ENCODE peak calls at places on chromosomes 12 and 14, in six cellular contexts. F is HepG2, Z is GM12891, G is K562, Q is H1, S is GM12878. L is an unnamed sample.

GRCh38 chr12:22788913-22789312 is 163.9 kb downstream of the ETNK1 start:
- DNase-seq in F (no peak), Z (no peak), G (no peak), Q (no peak), S (no peak), L (no peak)

GRCh38 chr12:54991161-54991991 is 6.8 kb upstream of the TESPA1 start:
- DNase-seq in F (no peak), Z (no peak), G (no peak), Q (no peak), S (peak; percentile 56), L (no peak)

GRCh38 chr12:95390192-95390591 is 83.8 kb upstream of the METAP2 start:
- DNase-seq in F (no peak), Z (no peak), G (no peak), Q (no peak), S (peak; percentile 19), L (no peak)

GRCh38 chr12:52691076-52691764 is 11.0 kb upstream of the KRT1 start:
- DNase-seq in F (no peak), Z (no peak), G (no peak), Q (peak; percentile 68), S (no peak), L (no peak)

GRCh38 chr14:86865934-86866333 is 1127.0 kb downstream of the GALC start:
- DNase-seq in F (no peak), Z (no peak), G (no peak), Q (no peak), S (no peak), L (no peak)

GRCh38 chr14:103074699-103075341 is 9.2 kb upstream of the LBHD2 start:
- DNase-seq in F (peak; percentile 70), Z (no peak), G (peak; percentile 62), Q (no peak), S (no peak), L (no peak)

GRCh38 chr14:90368946-90369721 is 27.7 kb upstream of the CALM1 start:
- DNase-seq in F (peak; percentile 73), Z (no peak), G (no peak), Q (no peak), S (no peak), L (no peak)

GRCh38 chr12:130160711-130161231 is 1.5 kb upstream of the FZD10 start:
- DNase-seq in F (no peak), Z (no peak), G (no peak), Q (no peak), S (no peak), L (no peak)

GRCh38 chr12:53749986-53750811 is 1.6 kb downstream of the CISTR start:
- DNase-seq in F (no peak), Z (no peak), G (no peak), Q (no peak), S (no peak), L (no peak)

GRCh38 chr12:120956579-120957360 is 21.6 kb upstream of the HNF1A start:
- DNase-seq in F (no peak), Z (no peak), G (no peak), Q (no peak), S (no peak), L (no peak)

GRCh38 chr12:1598757-1599156 is 4.4 kb upstream of the FBXL14 start:
- DNase-seq in F (no peak), Z (no peak), G (no peak), Q (no peak), S (no peak), L (no peak)

DNA sequence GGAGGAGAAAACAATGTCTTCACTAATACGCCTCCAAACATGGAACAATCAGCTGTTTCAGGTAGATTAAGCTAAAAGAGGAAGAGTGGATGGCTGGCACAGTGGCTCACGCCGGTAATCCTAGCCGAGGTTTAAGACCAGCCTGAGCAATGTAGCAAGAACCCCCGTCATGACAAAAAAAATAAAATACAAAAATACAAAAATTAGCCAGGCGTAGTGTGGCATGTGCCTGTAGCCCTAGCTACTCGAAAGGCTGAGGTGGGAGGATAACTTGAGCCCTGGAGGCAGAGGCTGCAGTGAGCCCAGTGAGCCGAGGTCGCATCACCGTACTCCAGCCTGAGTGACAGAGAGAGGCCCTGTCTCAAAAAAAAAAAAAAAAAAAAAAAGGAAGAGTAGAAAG is 1.2 kb upstream of the MED13L start:
- DNase-seq in F (no peak), Z (no peak), G (no peak), Q (no peak), S (no peak), L (no peak)
- TF ChIP-seq TAF1 in F (no peak), Z (no peak), G (no peak), Q (no peak), S (no peak), L (no peak)

GRCh38 chr12:108610856-108611605 is 13.1 kb upstream of the TMEM119 start:
- DNase-seq in F (no peak), Z (no peak), G (no peak), Q (no peak), S (no peak), L (no peak)
- TF ChIP-seq POLR2A in F (no peak), Z (no peak), G (no peak), Q (no peak), S (no peak), L (no peak)

GRCh38 chr14:77653473-77653872 is 37.0 kb upstream of the SPTLC2 start:
- DNase-seq in F (no peak), Z (no peak), G (peak; percentile 42), Q (peak; percentile 68), S (no peak), L (no peak)
- TF ChIP-seq TAF1 in F (no peak), Z (no peak), G (no peak), Q (no peak), S (no peak), L (no peak)

DNA sequence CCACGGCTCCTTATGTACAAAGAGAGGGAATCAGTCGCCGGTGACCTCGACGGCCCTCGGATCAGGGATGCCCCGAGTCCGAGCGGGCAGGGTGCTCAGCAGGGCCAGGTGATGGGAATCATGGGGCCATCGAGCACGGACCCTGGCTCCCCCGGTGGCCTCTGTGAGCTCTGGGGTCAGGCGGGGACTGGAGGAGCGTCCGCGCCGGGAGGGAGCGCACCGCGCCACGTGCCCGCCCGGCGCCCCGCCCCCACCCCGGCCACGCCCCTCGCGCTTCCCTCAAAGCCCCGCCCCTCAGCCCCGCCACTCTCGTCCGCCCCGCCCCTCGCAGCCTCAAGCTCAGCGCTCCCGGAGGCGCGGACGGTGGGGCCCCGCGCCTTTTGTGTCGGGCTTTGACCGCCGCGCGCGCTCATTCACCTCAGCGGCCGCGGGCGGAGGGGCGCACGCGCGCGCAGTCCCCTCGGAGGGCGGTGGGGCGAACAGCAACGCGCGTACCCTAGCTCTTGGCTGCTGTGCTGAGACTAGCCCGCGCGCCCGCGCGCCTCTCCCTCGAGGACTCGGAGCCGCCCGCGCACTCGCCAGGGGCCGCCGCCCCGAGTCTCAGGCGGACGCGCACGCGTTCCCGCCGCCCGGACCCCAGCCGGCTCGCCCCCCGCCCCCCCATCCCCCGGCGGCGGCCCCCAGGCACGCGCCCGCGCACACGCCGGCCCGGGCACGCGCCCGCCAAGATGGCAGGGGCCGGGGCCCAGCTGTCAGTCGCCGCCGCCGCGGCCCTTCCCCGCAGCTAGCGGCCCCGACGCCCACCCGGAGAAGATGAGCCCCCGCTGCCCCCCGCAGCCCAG is 93.9 kb upstream of the EVL start:
- DNase-seq in F (peak; percentile 78), Z (peak; percentile 86), G (peak; percentile 93), Q (peak; percentile 91), S (no peak), L (peak; percentile 81)
- TF ChIP-seq POLR2A in F (peak; percentile 74), Z (no peak), G (peak; percentile 62), Q (peak; percentile 50), S (peak; percentile 48), L (peak; percentile 58)

DNA sequence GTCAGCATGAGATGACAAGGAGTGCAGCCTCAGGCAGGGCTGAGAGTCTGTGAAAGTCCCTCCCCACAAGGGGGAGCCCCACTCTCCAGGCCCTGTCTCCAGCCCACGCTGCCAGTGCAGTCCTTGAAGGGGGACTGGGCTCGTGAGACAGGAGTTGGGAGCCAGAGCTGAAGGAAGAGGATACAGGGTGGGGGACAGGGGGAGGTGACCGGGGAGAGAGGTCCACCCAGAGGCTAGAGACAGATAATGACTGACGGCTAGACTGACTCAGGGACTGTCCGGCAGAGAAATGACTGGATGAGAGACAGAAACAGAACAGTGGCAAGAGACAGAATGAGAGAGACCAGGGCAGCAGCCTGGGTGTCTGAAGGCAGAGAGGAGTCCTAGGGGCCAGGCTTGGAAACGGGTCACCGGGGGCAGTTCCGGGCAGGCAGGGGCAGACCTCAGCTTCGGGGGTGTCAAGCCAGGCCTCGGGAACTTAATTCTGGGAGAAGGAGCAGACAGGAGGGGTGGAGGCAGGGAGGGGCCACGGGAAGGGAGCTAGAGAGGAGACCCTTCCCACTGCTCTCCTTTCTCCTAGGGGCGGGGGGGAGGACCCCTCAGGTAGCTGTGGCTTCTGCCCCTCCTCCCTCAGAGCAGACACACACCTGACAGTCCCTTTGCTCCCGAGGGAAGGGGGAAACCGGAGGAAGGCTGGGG is 914 bp downstream of the CDH24 start:
- DNase-seq in F (peak; percentile 81), Z (peak; percentile 94), G (peak; percentile 91), Q (peak; percentile 84), S (no peak), L (peak; percentile 90)
- TF ChIP-seq TAF1 in F (no peak), Z (no peak), G (peak; percentile 45), Q (no peak), S (no peak), L (no peak)

GRCh38 chr14:49858383-49858782 is 5.8 kb upstream of the NEMF start:
- DNase-seq in F (no peak), Z (no peak), G (peak; percentile 43), Q (no peak), S (no peak), L (no peak)

GRCh38 chr14:49861923-49862673 is 9.5 kb upstream of the NEMF start:
- DNase-seq in F (peak; percentile 69), Z (no peak), G (peak; percentile 48), Q (peak; percentile 93), S (no peak), L (no peak)

GRCh38 chr14:49860988-49861387 is 8.4 kb upstream of the NEMF start:
- DNase-seq in F (no peak), Z (no peak), G (no peak), Q (no peak), S (no peak), L (no peak)

GRCh38 chr14:49863483-49864262 is 11.1 kb upstream of the NEMF start:
- DNase-seq in F (no peak), Z (no peak), G (peak; percentile 52), Q (no peak), S (no peak), L (no peak)

GRCh38 chr14:49861581-49861922 is 9.0 kb upstream of the NEMF start:
- DNase-seq in F (no peak), Z (no peak), G (no peak), Q (peak; percentile 71), S (no peak), L (no peak)
- TF ChIP-seq POLR2A in F (no peak), Z (peak; percentile 48), G (no peak), Q (peak; percentile 38), S (peak; percentile 63), L (peak; percentile 49)

DNA sequence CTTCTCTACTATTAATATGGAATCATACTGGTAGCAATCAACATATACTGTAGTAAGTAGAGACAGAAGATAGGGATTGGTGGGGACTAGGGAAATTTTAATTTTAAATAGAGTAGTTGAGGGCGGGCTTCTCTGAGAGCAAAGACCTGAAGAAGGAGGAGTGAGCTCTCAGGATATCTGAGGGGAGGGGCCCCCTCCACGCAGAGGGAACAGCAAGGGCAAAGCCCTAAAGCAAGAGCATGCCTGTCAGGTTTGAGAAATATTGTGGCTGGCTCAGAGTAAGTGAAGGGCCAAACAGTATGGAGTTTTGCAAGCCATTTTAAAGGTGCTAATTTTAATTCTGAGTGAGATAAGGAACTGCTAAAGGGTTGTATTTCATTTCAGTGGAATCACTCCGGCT is 64.3 kb downstream of the PCNX1 start:
- DNase-seq in F (no peak), Z (no peak), G (no peak), Q (no peak), S (no peak), L (no peak)
- TF ChIP-seq TAF1 in F (no peak), Z (no peak), G (no peak), Q (no peak), S (no peak), L (no peak)

L was measured in GM12892.